ENCODE peak calls at places on chromosomes 2 and 18, in eight cellular contexts. R, S, Y, L, X, Z, T and F are unnamed samples.

GRCh38 chr2:224909885-224910517 is 132.3 kb downstream of the DOCK10 start:
- DNase-seq in T (no peak), Z (peak; percentile 65), X (no peak), Y (peak; percentile 67), L (no peak), R (no peak), S (peak; percentile 58), F (no peak)

GRCh38 chr18:36325846-36326245 is 28.3 kb downstream of the FHOD3 start:
- DNase-seq in S (no peak), X (no peak), R (no peak), T (no peak), L (no peak), Y (no peak), Z (no peak), F (no peak)

GRCh38 chr2:231926180-231926741 is at the start of gene NPPC:
- DNase-seq in L (peak; percentile 88), T (peak; percentile 78), Z (peak; percentile 10), Y (peak; percentile 76), X (peak; percentile 74), S (peak; percentile 84), R (peak; percentile 40), F (no peak)

GRCh38 chr18:3238742-3239141 is 8.9 kb upstream of the MYL12A start:
- DNase-seq in Y (no peak), L (no peak), S (no peak), Z (no peak), R (no peak), X (no peak), T (no peak), F (no peak)

GRCh38 chr18:25089470-25089869 is 262.5 kb downstream of the ZNF521 start:
- DNase-seq in R (no peak), Z (no peak), Y (no peak), S (no peak), X (no peak), T (no peak), L (no peak), F (no peak)

GRCh38 chr2:129695496-129695895 is 284.0 kb upstream of the RAB6C start:
- DNase-seq in L (no peak), X (no peak), T (no peak), S (peak; percentile 48), Z (no peak), Y (no peak), R (no peak), F (no peak)

GRCh38 chr2:181426687-181427086 is 30.5 kb upstream of the ITGA4 start:
- DNase-seq in R (no peak), Y (no peak), T (no peak), Z (no peak), X (peak; percentile 70), L (no peak), S (no peak), F (no peak)

GRCh38 chr2:95346236-95346737 is 49.1 kb downstream of the KCNIP3 start:
- DNase-seq in S (no peak), L (peak; percentile 29), R (no peak), Y (peak; percentile 84), Z (peak; percentile 53), T (no peak), X (no peak), F (no peak)

GRCh38 chr18:30254331-30254730 is 788.2 kb downstream of the DSC3 start:
- DNase-seq in X (no peak), S (no peak), Y (no peak), Z (no peak), R (no peak), L (no peak), T (no peak), F (no peak)

GRCh38 chr2:172084484-172084733 is 898 bp upstream of the DLX1 start:
- DNase-seq in Y (no peak), S (peak; percentile 56), T (no peak), X (no peak), Z (no peak), R (no peak), L (no peak), F (peak; percentile 29)

GRCh38 chr2:187117483-187117882 is 268.5 kb upstream of the ZSWIM2 start:
- DNase-seq in Z (no peak), X (no peak), R (no peak), Y (no peak), L (no peak), S (no peak), T (no peak), F (no peak)

GRCh38 chr2:29663266-29663665 is 258.1 kb downstream of the ALK start:
- DNase-seq in S (no peak), R (no peak), T (no peak), X (no peak), L (no peak), Y (no peak), Z (peak; percentile 9), F (no peak)

GRCh38 chr2:100173907-100174525 is 31.6 kb upstream of the AFF3 start:
- DNase-seq in R (no peak), Z (peak; percentile 3), S (no peak), T (no peak), Y (no peak), X (no peak), L (no peak), F (peak; percentile 42)

GRCh38 chr18:46301081-46301480 is 196.9 kb downstream of the HAUS1 start:
- DNase-seq in R (no peak), Z (no peak), X (no peak), T (no peak), L (no peak), Y (no peak), S (no peak), F (no peak)

GRCh38 chr2:128808462-128809255 is 490.0 kb upstream of the HS6ST1 start:
- DNase-seq in S (no peak), Z (no peak), R (no peak), L (no peak), Y (no peak), X (no peak), T (no peak), F (peak; percentile 70)

GRCh38 chr2:230885467-230886130 is 20.9 kb downstream of the ITM2C start:
- DNase-seq in Y (no peak), L (no peak), X (no peak), S (no peak), R (no peak), Z (peak; percentile 7), T (peak; percentile 69), F (no peak)

GRCh38 chr18:80194874-80195570 is 52.3 kb downstream of the PARD6G start:
- DNase-seq in L (no peak), T (no peak), S (no peak), Z (no peak), X (no peak), Y (peak; percentile 17), R (no peak), F (peak; percentile 27)

GRCh38 chr18:21830533-21830932 is 89.9 kb downstream of the MIB1 start:
- DNase-seq in T (no peak), Z (no peak), L (no peak), R (no peak), X (no peak), S (no peak), Y (no peak), F (no peak)

GRCh38 chr2:224938670-224939309 is 103.5 kb downstream of the DOCK10 start:
- DNase-seq in Z (no peak), Y (no peak), X (no peak), S (peak; percentile 76), R (no peak), T (no peak), L (no peak), F (no peak)

GRCh38 chr2:71611247-71611646 is 157.9 kb downstream of the DYSF start:
- DNase-seq in T (no peak), Z (no peak), L (no peak), S (no peak), X (no peak), R (no peak), Y (peak; percentile 41), F (no peak)

GRCh38 chr2:28359222-28360065 is 33.2 kb upstream of the FOSL2 start:
- DNase-seq in L (no peak), Z (no peak), X (no peak), R (peak; percentile 43), S (peak; percentile 96), T (no peak), Y (no peak), F (no peak)

GRCh38 chr2:240164586-240164985 is 24.1 kb upstream of the OTOS start:
- DNase-seq in S (no peak), L (no peak), Y (no peak), Z (no peak), T (no peak), R (no peak), X (no peak), F (no peak)

GRCh38 chr2:130864830-130865229 is 28.1 kb downstream of the ARHGEF4 start:
- DNase-seq in T (no peak), L (peak; percentile 17), S (no peak), X (peak; percentile 57), Z (no peak), R (no peak), Y (peak; percentile 27), F (no peak)

GRCh38 chr2:26721267-26722032 is 28.9 kb downstream of the KCNK3 start:
- DNase-seq in L (no peak), Z (no peak), X (no peak), S (no peak), R (no peak), Y (no peak), T (no peak), F (no peak)

GRCh38 chr18:5964996-5965395 is 69.7 kb upstream of the TMEM200C start:
- DNase-seq in R (no peak), S (no peak), Y (no peak), Z (no peak), T (no peak), L (no peak), X (no peak), F (no peak)

GRCh38 chr2:110101280-110101844 is 14.3 kb downstream of the MALL start:
- DNase-seq in Z (peak; percentile 99), S (no peak), X (peak; percentile 87), Y (peak; percentile 92), T (no peak), R (no peak), L (no peak), F (peak; percentile 98)

GRCh38 chr18:35172009-35172408 is 68.8 kb upstream of the ZNF397 start:
- DNase-seq in T (no peak), L (no peak), Z (no peak), X (no peak), R (no peak), Y (no peak), S (no peak), F (no peak)